ENCODE peak calls at places on chromosomes 2 and 18, in five cellular contexts. One of them, this sample, is unnamed.

GRCh38 chr18:60053747-60054304 is 154.0 kb downstream of the PMAIP1 start:
- DNase-seq in OCI-LY7: no peak
- DNase-seq in hepatocyte: peak; percentile 88
- DNase-seq in MM.1S: no peak
- DNase-seq in PC-3: peak; percentile 100
- DNase-seq in this sample: peak; percentile 11

GRCh38 chr2:69625078-69625788 is 18.3 kb downstream of the AAK1 start:
- DNase-seq in OCI-LY7: no peak
- DNase-seq in hepatocyte: peak; percentile 28
- DNase-seq in MM.1S: no peak
- DNase-seq in PC-3: peak; percentile 31
- DNase-seq in this sample: no peak

GRCh38 chr2:222976521-222977076 is 75.4 kb upstream of the KCNE4 start:
- DNase-seq in OCI-LY7: no peak
- DNase-seq in hepatocyte: no peak
- DNase-seq in MM.1S: no peak
- DNase-seq in PC-3: no peak
- DNase-seq in this sample: no peak

GRCh38 chr2:223884399-223884798 is 47.0 kb upstream of the AP1S3 start:
- DNase-seq in OCI-LY7: no peak
- DNase-seq in hepatocyte: no peak
- DNase-seq in MM.1S: no peak
- DNase-seq in PC-3: no peak
- DNase-seq in this sample: no peak

GRCh38 chr2:96792772-96793749 is 23.0 kb upstream of the CNNM3 start:
- DNase-seq in OCI-LY7: no peak
- DNase-seq in hepatocyte: no peak
- DNase-seq in MM.1S: no peak
- DNase-seq in PC-3: no peak
- DNase-seq in this sample: no peak

GRCh38 chr18:41577529-41577928 is 377.5 kb upstream of the PIK3C3 start:
- DNase-seq in OCI-LY7: no peak
- DNase-seq in hepatocyte: no peak
- DNase-seq in MM.1S: no peak
- DNase-seq in PC-3: no peak
- DNase-seq in this sample: no peak

GRCh38 chr2:17748745-17749144 is 4.9 kb downstream of the SMC6 start:
- DNase-seq in OCI-LY7: no peak
- DNase-seq in hepatocyte: no peak
- DNase-seq in MM.1S: no peak
- DNase-seq in PC-3: no peak
- DNase-seq in this sample: no peak

GRCh38 chr2:159326569-159327255 is 40.2 kb upstream of the WDSUB1 start:
- DNase-seq in OCI-LY7: no peak
- DNase-seq in hepatocyte: no peak
- DNase-seq in MM.1S: no peak
- DNase-seq in PC-3: no peak
- DNase-seq in this sample: no peak

GRCh38 chr18:12750076-12750707 is 47.4 kb downstream of the PSMG2 start:
- DNase-seq in OCI-LY7: peak; percentile 95
- DNase-seq in hepatocyte: no peak
- DNase-seq in MM.1S: peak; percentile 94
- DNase-seq in PC-3: no peak
- DNase-seq in this sample: no peak

GRCh38 chr18:23958036-23958435 is 56.5 kb upstream of the TTC39C start:
- DNase-seq in OCI-LY7: no peak
- DNase-seq in hepatocyte: no peak
- DNase-seq in MM.1S: no peak
- DNase-seq in PC-3: no peak
- DNase-seq in this sample: no peak

GRCh38 chr2:50385361-50385760 is 646.6 kb downstream of the NRXN1 start:
- DNase-seq in OCI-LY7: no peak
- DNase-seq in hepatocyte: no peak
- DNase-seq in MM.1S: no peak
- DNase-seq in PC-3: no peak
- DNase-seq in this sample: no peak

GRCh38 chr2:46776687-46777327 is 138.8 kb downstream of the MCFD2 start:
- DNase-seq in OCI-LY7: peak; percentile 55
- DNase-seq in hepatocyte: peak; percentile 78
- DNase-seq in MM.1S: peak; percentile 59
- DNase-seq in PC-3: peak; percentile 77
- DNase-seq in this sample: peak; percentile 75

GRCh38 chr18:8301427-8302172 is 307.6 kb upstream of the RAB12 start:
- DNase-seq in OCI-LY7: no peak
- DNase-seq in hepatocyte: peak; percentile 13
- DNase-seq in MM.1S: no peak
- DNase-seq in PC-3: peak; percentile 16
- DNase-seq in this sample: peak; percentile 30

GRCh38 chr2:189685540-189686229 is 11.2 kb downstream of the ANKAR start:
- DNase-seq in OCI-LY7: no peak
- DNase-seq in hepatocyte: no peak
- DNase-seq in MM.1S: peak; percentile 66
- DNase-seq in PC-3: peak; percentile 30
- DNase-seq in this sample: no peak
- TF ChIP-seq EZH2phosphoT487 in OCI-LY7: no peak
- TF ChIP-seq EZH2phosphoT487 in hepatocyte: no peak
- TF ChIP-seq EZH2phosphoT487 in MM.1S: no peak
- TF ChIP-seq EZH2phosphoT487 in PC-3: no peak
- TF ChIP-seq EZH2phosphoT487 in this sample: no peak

GRCh38 chr18:77870238-77870637 is 620.6 kb downstream of the GALR1 start:
- DNase-seq in OCI-LY7: no peak
- DNase-seq in hepatocyte: no peak
- DNase-seq in MM.1S: no peak
- DNase-seq in PC-3: no peak
- DNase-seq in this sample: no peak
- TF ChIP-seq EZH2phosphoT487 in OCI-LY7: no peak
- TF ChIP-seq EZH2phosphoT487 in hepatocyte: no peak
- TF ChIP-seq EZH2phosphoT487 in MM.1S: no peak
- TF ChIP-seq EZH2phosphoT487 in PC-3: no peak
- TF ChIP-seq EZH2phosphoT487 in this sample: no peak

GRCh38 chr2:27724905-27725693 is 46.4 kb upstream of the MRPL33 start:
- DNase-seq in OCI-LY7: no peak
- DNase-seq in hepatocyte: peak; percentile 59
- DNase-seq in MM.1S: no peak
- DNase-seq in PC-3: no peak
- DNase-seq in this sample: peak; percentile 17

GRCh38 chr2:27724191-27724590 is 47.3 kb upstream of the MRPL33 start:
- DNase-seq in OCI-LY7: no peak
- DNase-seq in hepatocyte: no peak
- DNase-seq in MM.1S: no peak
- DNase-seq in PC-3: no peak
- DNase-seq in this sample: no peak

GRCh38 chr2:27721335-27721734 is 50.2 kb upstream of the MRPL33 start:
- DNase-seq in OCI-LY7: no peak
- DNase-seq in hepatocyte: no peak
- DNase-seq in MM.1S: no peak
- DNase-seq in PC-3: peak; percentile 58
- DNase-seq in this sample: no peak

GRCh38 chr2:27721884-27722485 is 49.5 kb upstream of the MRPL33 start:
- DNase-seq in OCI-LY7: no peak
- DNase-seq in hepatocyte: no peak
- DNase-seq in MM.1S: no peak
- DNase-seq in PC-3: no peak
- DNase-seq in this sample: no peak

GRCh38 chr2:27723372-27724144 is 48.0 kb upstream of the MRPL33 start:
- DNase-seq in OCI-LY7: peak; percentile 42
- DNase-seq in hepatocyte: peak; percentile 91
- DNase-seq in MM.1S: peak; percentile 43
- DNase-seq in PC-3: peak; percentile 73
- DNase-seq in this sample: peak; percentile 89
- TF ChIP-seq EZH2phosphoT487 in OCI-LY7: no peak
- TF ChIP-seq EZH2phosphoT487 in hepatocyte: no peak
- TF ChIP-seq EZH2phosphoT487 in MM.1S: no peak
- TF ChIP-seq EZH2phosphoT487 in PC-3: no peak
- TF ChIP-seq EZH2phosphoT487 in this sample: no peak

GRCh38 chr18:79448621-79449020 is 52.9 kb downstream of the NFATC1 start:
- DNase-seq in OCI-LY7: no peak
- DNase-seq in hepatocyte: no peak
- DNase-seq in MM.1S: no peak
- DNase-seq in PC-3: no peak
- DNase-seq in this sample: no peak
- TF ChIP-seq EZH2phosphoT487 in OCI-LY7: no peak
- TF ChIP-seq EZH2phosphoT487 in hepatocyte: no peak
- TF ChIP-seq EZH2phosphoT487 in MM.1S: no peak
- TF ChIP-seq EZH2phosphoT487 in PC-3: no peak
- TF ChIP-seq EZH2phosphoT487 in this sample: no peak

DNA sequence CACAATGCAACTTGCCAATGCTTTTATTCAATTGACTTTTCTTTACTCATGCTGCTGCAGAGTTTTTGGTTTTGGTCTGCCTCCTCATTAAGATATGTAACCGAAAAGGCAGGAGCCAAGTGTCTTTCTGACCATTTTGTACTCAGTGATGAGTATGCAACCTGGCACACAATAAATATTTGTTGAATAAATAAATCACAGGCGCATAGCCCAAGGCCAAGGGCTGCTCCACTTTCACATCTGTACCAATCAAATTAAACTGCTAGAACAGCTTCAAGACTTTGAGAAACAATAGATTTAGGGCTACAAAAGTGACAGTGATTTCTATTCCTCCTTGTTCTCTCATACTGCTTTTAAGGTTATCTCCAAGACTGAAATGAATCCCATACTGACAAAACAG is 828.2 kb downstream of the RNF144A start:
- DNase-seq in OCI-LY7: no peak
- DNase-seq in hepatocyte: no peak
- DNase-seq in MM.1S: no peak
- DNase-seq in PC-3: peak; percentile 86
- DNase-seq in this sample: no peak
- TF ChIP-seq EZH2phosphoT487 in OCI-LY7: no peak
- TF ChIP-seq EZH2phosphoT487 in hepatocyte: no peak
- TF ChIP-seq EZH2phosphoT487 in MM.1S: no peak
- TF ChIP-seq EZH2phosphoT487 in PC-3: no peak
- TF ChIP-seq EZH2phosphoT487 in this sample: no peak

DNA sequence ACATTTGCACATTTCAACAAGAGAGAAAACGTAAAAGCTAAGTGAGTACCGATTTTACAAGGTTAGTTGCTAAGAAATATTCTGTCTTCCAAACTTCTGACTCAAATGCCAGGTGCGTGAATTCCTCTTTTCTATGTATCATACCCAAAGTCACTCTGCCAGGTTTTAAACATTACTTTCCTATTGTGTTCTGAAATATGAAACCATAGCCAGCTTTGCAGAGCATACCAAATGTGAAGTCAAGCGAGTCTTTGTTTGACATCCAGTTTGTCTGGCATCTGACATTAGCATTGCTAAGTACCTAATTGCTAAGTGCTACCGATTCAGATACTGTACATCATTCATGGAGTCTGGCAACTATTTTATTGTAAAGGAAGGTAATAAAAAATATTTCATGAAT is 321.9 kb upstream of the GALNT5 start:
- DNase-seq in OCI-LY7: no peak
- DNase-seq in hepatocyte: no peak
- DNase-seq in MM.1S: no peak
- DNase-seq in PC-3: peak; percentile 98
- DNase-seq in this sample: peak; percentile 11
- TF ChIP-seq EZH2phosphoT487 in OCI-LY7: no peak
- TF ChIP-seq EZH2phosphoT487 in hepatocyte: no peak
- TF ChIP-seq EZH2phosphoT487 in MM.1S: no peak
- TF ChIP-seq EZH2phosphoT487 in PC-3: no peak
- TF ChIP-seq EZH2phosphoT487 in this sample: no peak

DNA sequence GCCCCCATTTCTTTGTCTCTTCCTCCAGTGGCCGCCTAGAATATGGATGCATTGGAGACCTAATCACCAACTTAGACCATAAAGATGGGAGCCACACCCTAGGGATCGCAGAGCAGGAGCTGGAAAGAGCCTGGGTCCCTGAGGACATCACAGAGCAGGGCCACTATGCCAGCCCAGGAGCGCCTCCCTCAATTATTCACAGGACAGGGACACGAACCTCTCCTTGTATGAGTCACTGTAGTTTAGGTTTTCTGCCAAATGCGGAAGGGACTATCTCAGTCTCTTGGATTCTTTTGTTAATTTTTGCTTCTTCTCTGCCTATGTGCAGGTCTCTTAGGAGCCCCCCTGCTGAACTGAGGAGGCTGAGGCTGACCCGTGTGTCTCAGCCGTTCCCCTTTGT is 12.9 kb upstream of the PTPN4 start:
- DNase-seq in OCI-LY7: no peak
- DNase-seq in hepatocyte: no peak
- DNase-seq in MM.1S: no peak
- DNase-seq in PC-3: peak; percentile 83
- DNase-seq in this sample: no peak
- TF ChIP-seq EZH2phosphoT487 in OCI-LY7: no peak
- TF ChIP-seq EZH2phosphoT487 in hepatocyte: no peak
- TF ChIP-seq EZH2phosphoT487 in MM.1S: no peak
- TF ChIP-seq EZH2phosphoT487 in PC-3: no peak
- TF ChIP-seq EZH2phosphoT487 in this sample: no peak

This sample was measured in neural progenitor cell.